ENCODE peak calls at places on chromosomes 16 and 17, in ten cellular contexts. W is T follicular helper cell; J is GDM1; K is PC-3; C is neuronal stem cell; Y is lower leg skin; N is GM19239; R is activated T-helper 1 cell treated with anti-CD3 and anti-CD28 coated beads, Interleukin-2, amount 50 U/mL, for 16 hours; S is EL; U is stimulated activated CD8-positive, alpha-beta memory T cell treated with anti-CD3 and anti-CD28 coated beads, Interleukin-4, amount 100 ng/mL, for 4 hours. T is an unnamed sample.

GRCh38 chr16:89009343-89010209 is 32.6 kb upstream of the CBFA2T3 start:
- DNase-seq in W (no peak), J (peak), K (peak), C (peak), Y (no peak), N (no peak), R (no peak), S (no peak), U (no peak), T (peak)

GRCh38 chr17:7606280-7606679 is 8.4 kb downstream of the FXR2 start:
- DNase-seq in W (no peak), J (no peak), K (no peak), C (no peak), Y (no peak), N (no peak), R (no peak), S (no peak), U (no peak), T (no peak)

GRCh38 chr17:50240876-50241275 is 33.4 kb upstream of the TMEM92 start:
- DNase-seq in W (no peak), J (no peak), K (no peak), C (no peak), Y (no peak), N (no peak), R (no peak), S (peak), U (no peak), T (no peak)

GRCh38 chr16:12664334-12664733 is 139.4 kb downstream of the CPPED1 start:
- DNase-seq in W (no peak), J (no peak), K (no peak), C (no peak), Y (no peak), N (no peak), R (no peak), S (no peak), U (no peak), T (no peak)

GRCh38 chr16:55282441-55282840 is 41.6 kb upstream of the IRX6 start:
- DNase-seq in W (no peak), J (no peak), K (no peak), C (no peak), Y (no peak), N (no peak), R (no peak), S (no peak), U (no peak), T (no peak)

GRCh38 chr16:17474572-17474971 is 3.8 kb upstream of the XYLT1 start:
- DNase-seq in W (no peak), J (peak), K (no peak), C (no peak), Y (no peak), N (no peak), R (no peak), S (no peak), U (no peak), T (no peak)

GRCh38 chr17:82684207-82684903 is 14.1 kb downstream of the RAB40B start:
- DNase-seq in W (no peak), J (no peak), K (peak), C (no peak), Y (no peak), N (peak), R (no peak), S (no peak), U (no peak), T (peak)

GRCh38 chr16:27678955-27679354 is 129.0 kb downstream of the KATNIP start:
- DNase-seq in W (no peak), J (no peak), K (no peak), C (no peak), Y (no peak), N (no peak), R (no peak), S (no peak), U (no peak), T (no peak)

GRCh38 chr16:85391175-85391707 is 221.9 kb upstream of the GSE1 start:
- DNase-seq in W (no peak), J (no peak), K (no peak), C (no peak), Y (no peak), N (no peak), R (no peak), S (no peak), U (no peak), T (no peak)

GRCh38 chr16:68005786-68006286 is 6.6 kb upstream of the DPEP2 start:
- DNase-seq in W (peak), J (peak), K (no peak), C (no peak), Y (peak), N (no peak), R (no peak), S (no peak), U (no peak), T (no peak)

GRCh38 chr17:29140631-29141483 is 39.3 kb downstream of the MYO18A start:
- DNase-seq in W (peak), J (peak), K (no peak), C (no peak), Y (no peak), N (no peak), R (no peak), S (no peak), U (no peak), T (no peak)

GRCh38 chr17:42402121-42402516 is 13.9 kb upstream of the STAT3 start:
- DNase-seq in W (no peak), J (no peak), K (no peak), C (no peak), Y (no peak), N (no peak), R (no peak), S (no peak), U (no peak), T (no peak)

GRCh38 chr17:68579194-68579900 is 21.8 kb downstream of the FAM20A start:
- DNase-seq in W (no peak), J (no peak), K (no peak), C (no peak), Y (no peak), N (no peak), R (no peak), S (no peak), U (no peak), T (no peak)

GRCh38 chr16:53022374-53022773 is 30.3 kb downstream of the CHD9NB start:
- DNase-seq in W (no peak), J (no peak), K (peak), C (peak), Y (no peak), N (no peak), R (no peak), S (peak), U (no peak), T (peak)

GRCh38 chr17:75308732-75309629 is 19.7 kb upstream of the SLC25A19 start:
- DNase-seq in W (no peak), J (no peak), K (no peak), C (no peak), Y (no peak), N (no peak), R (no peak), S (no peak), U (no peak), T (no peak)

GRCh38 chr17:77434136-77435114 is 293.7 kb downstream of the SEC14L1 start:
- DNase-seq in W (no peak), J (no peak), K (no peak), C (no peak), Y (no peak), N (no peak), R (no peak), S (no peak), U (no peak), T (no peak)

GRCh38 chr17:51461578-51462004 is 201.2 kb downstream of the UTP18 start:
- DNase-seq in W (peak), J (no peak), K (peak), C (peak), Y (no peak), N (peak), R (peak), S (peak), U (peak), T (peak)

GRCh38 chr17:58344047-58344790 is 7.8 kb downstream of the SUPT4H1 start:
- DNase-seq in W (peak), J (peak), K (no peak), C (no peak), Y (no peak), N (no peak), R (peak), S (no peak), U (peak), T (no peak)

GRCh38 chr17:37392024-37392590 is 14.5 kb downstream of the ACACA start:
- DNase-seq in W (no peak), J (no peak), K (peak), C (no peak), Y (no peak), N (no peak), R (no peak), S (peak), U (no peak), T (no peak)

GRCh38 chr17:72534776-72535175 is 414.0 kb downstream of the SOX9 start:
- DNase-seq in W (no peak), J (no peak), K (no peak), C (no peak), Y (no peak), N (no peak), R (no peak), S (no peak), U (no peak), T (no peak)

GRCh38 chr17:15409721-15410247 is 57.6 kb downstream of the CDRT4 start:
- DNase-seq in W (no peak), J (no peak), K (peak), C (no peak), Y (peak), N (no peak), R (no peak), S (peak), U (no peak), T (no peak)

GRCh38 chr17:49029841-49030240 is 32.7 kb downstream of the IGF2BP1 start:
- DNase-seq in W (no peak), J (no peak), K (peak), C (no peak), Y (no peak), N (no peak), R (no peak), S (no peak), U (no peak), T (no peak)

GRCh38 chr16:15857779-15858560 is 1.1 kb upstream of the MYH11 start:
- DNase-seq in W (no peak), J (no peak), K (no peak), C (peak), Y (no peak), N (no peak), R (no peak), S (peak), U (no peak), T (no peak)

GRCh38 chr16:23514381-23515152 is 4.3 kb upstream of the GGA2 start:
- DNase-seq in W (no peak), J (peak), K (no peak), C (no peak), Y (no peak), N (no peak), R (no peak), S (no peak), U (no peak), T (no peak)

GRCh38 chr16:57539072-57539796 is 2.9 kb upstream of the CCDC102A start:
- DNase-seq in W (no peak), J (no peak), K (no peak), C (no peak), Y (no peak), N (no peak), R (no peak), S (no peak), U (no peak), T (no peak)

T was measured in HAP-1.